ENCODE peak calls at places on chromosome 12, in four cellular contexts. One of them, this sample, is unnamed.

GRCh38 chr12:62335057-62335456 is 74.9 kb downstream of the USP15 start:
- DNase-seq in GM12878: no peak
- DNase-seq in K562: no peak
- DNase-seq in SK-N-SH: no peak
- DNase-seq in this sample: no peak

GRCh38 chr12:98744692-98745091 is 99.6 kb downstream of the APAF1 start:
- DNase-seq in GM12878: no peak
- DNase-seq in K562: no peak
- DNase-seq in SK-N-SH: no peak
- DNase-seq in this sample: no peak

GRCh38 chr12:102876883-102877282 is 40.2 kb downstream of the PAH start:
- DNase-seq in GM12878: no peak
- DNase-seq in K562: no peak
- DNase-seq in SK-N-SH: no peak
- DNase-seq in this sample: no peak

GRCh38 chr12:72017054-72017651 is 78.5 kb downstream of the TPH2 start:
- DNase-seq in GM12878: peak; percentile 42
- DNase-seq in K562: peak; percentile 61
- DNase-seq in SK-N-SH: peak; percentile 54
- DNase-seq in this sample: peak; percentile 69

GRCh38 chr12:79546461-79547043 is 144.2 kb downstream of the PAWR start:
- DNase-seq in GM12878: no peak
- DNase-seq in K562: no peak
- DNase-seq in SK-N-SH: no peak
- DNase-seq in this sample: no peak

GRCh38 chr12:45730842-45731336 is 1.4 kb downstream of the ARID2 start:
- DNase-seq in GM12878: no peak
- DNase-seq in K562: no peak
- DNase-seq in SK-N-SH: no peak
- DNase-seq in this sample: no peak

GRCh38 chr12:65986047-65986446 is 144.5 kb downstream of the LLPH start:
- DNase-seq in GM12878: no peak
- DNase-seq in K562: no peak
- DNase-seq in SK-N-SH: no peak
- DNase-seq in this sample: no peak

GRCh38 chr12:12086331-12086730 is 15.6 kb downstream of the BCL2L14 start:
- DNase-seq in GM12878: no peak
- DNase-seq in K562: no peak
- DNase-seq in SK-N-SH: no peak
- DNase-seq in this sample: no peak

GRCh38 chr12:8985213-8985612 is 4.1 kb upstream of the KLRG1 start:
- DNase-seq in GM12878: no peak
- DNase-seq in K562: no peak
- DNase-seq in SK-N-SH: no peak
- DNase-seq in this sample: no peak

GRCh38 chr12:77925536-77926108 is 94.9 kb downstream of the NAV3 start:
- DNase-seq in GM12878: peak; percentile 45
- DNase-seq in K562: peak; percentile 9
- DNase-seq in SK-N-SH: peak; percentile 54
- DNase-seq in this sample: peak; percentile 72

GRCh38 chr12:13135336-13136178 is 32.1 kb upstream of the GSG1 start:
- DNase-seq in GM12878: no peak
- DNase-seq in K562: peak; percentile 9
- DNase-seq in SK-N-SH: no peak
- DNase-seq in this sample: peak; percentile 65

GRCh38 chr12:72632286-72632685 is 360.1 kb downstream of the TRHDE start:
- DNase-seq in GM12878: no peak
- DNase-seq in K562: no peak
- DNase-seq in SK-N-SH: no peak
- DNase-seq in this sample: no peak

GRCh38 chr12:71392521-71393145 is 47.0 kb upstream of the LGR5 start:
- DNase-seq in GM12878: peak; percentile 12
- DNase-seq in K562: peak; percentile 74
- DNase-seq in SK-N-SH: peak; percentile 67
- DNase-seq in this sample: no peak

GRCh38 chr12:69046920-69047319 is 113.9 kb upstream of the CPM start:
- DNase-seq in GM12878: no peak
- DNase-seq in K562: no peak
- DNase-seq in SK-N-SH: no peak
- DNase-seq in this sample: no peak

GRCh38 chr12:79766705-79767464 is 76.1 kb upstream of the PAWR start:
- DNase-seq in GM12878: no peak
- DNase-seq in K562: no peak
- DNase-seq in SK-N-SH: no peak
- DNase-seq in this sample: no peak

GRCh38 chr12:53866727-53867126 is 71.9 kb upstream of the HOXC13 start:
- DNase-seq in GM12878: no peak
- DNase-seq in K562: no peak
- DNase-seq in SK-N-SH: no peak
- DNase-seq in this sample: no peak

GRCh38 chr12:94588271-94588785 is 62.0 kb downstream of the TMCC3 start:
- DNase-seq in GM12878: no peak
- DNase-seq in K562: no peak
- DNase-seq in SK-N-SH: no peak
- DNase-seq in this sample: no peak

GRCh38 chr12:59239993-59240392 is 319.7 kb upstream of the LRIG3 start:
- DNase-seq in GM12878: no peak
- DNase-seq in K562: no peak
- DNase-seq in SK-N-SH: no peak
- DNase-seq in this sample: no peak

GRCh38 chr12:87491598-87491997 is 537.6 kb downstream of the C12orf50 start:
- DNase-seq in GM12878: no peak
- DNase-seq in K562: no peak
- DNase-seq in SK-N-SH: no peak
- DNase-seq in this sample: no peak

GRCh38 chr12:71440393-71441349 is 1.1 kb downstream of the LGR5 start:
- DNase-seq in GM12878: no peak
- DNase-seq in K562: no peak
- DNase-seq in SK-N-SH: peak; percentile 62
- DNase-seq in this sample: peak; percentile 62

GRCh38 chr12:47817272-47818006 is 2.3 kb downstream of the HDAC7 start:
- DNase-seq in GM12878: no peak
- DNase-seq in K562: no peak
- DNase-seq in SK-N-SH: no peak
- DNase-seq in this sample: no peak
- TF ChIP-seq CTCF in GM12878: peak; percentile 28
- TF ChIP-seq CTCF in K562: peak; percentile 20
- TF ChIP-seq CTCF in SK-N-SH: peak; percentile 30
- TF ChIP-seq CTCF in this sample: no peak

GRCh38 chr12:130127527-130127908 is 34.7 kb upstream of the FZD10 start:
- DNase-seq in GM12878: no peak
- DNase-seq in K562: peak; percentile 40
- DNase-seq in SK-N-SH: peak; percentile 48
- DNase-seq in this sample: no peak

GRCh38 chr12:130131025-130131424 is 31.2 kb upstream of the FZD10 start:
- DNase-seq in GM12878: no peak
- DNase-seq in K562: no peak
- DNase-seq in SK-N-SH: no peak
- DNase-seq in this sample: no peak

GRCh38 chr12:130126023-130126432 is 36.2 kb upstream of the FZD10 start:
- DNase-seq in GM12878: no peak
- DNase-seq in K562: no peak
- DNase-seq in SK-N-SH: no peak
- DNase-seq in this sample: no peak

GRCh38 chr12:130128764-130129735 is 33.2 kb upstream of the FZD10 start:
- DNase-seq in GM12878: no peak
- DNase-seq in K562: no peak
- DNase-seq in SK-N-SH: no peak
- DNase-seq in this sample: no peak

GRCh38 chr12:130127909-130128763 is 34.1 kb upstream of the FZD10 start:
- DNase-seq in GM12878: no peak
- DNase-seq in K562: no peak
- DNase-seq in SK-N-SH: no peak
- DNase-seq in this sample: no peak
- TF ChIP-seq POLR2AphosphoS5 in GM12878: no peak
- TF ChIP-seq POLR2AphosphoS5 in K562: no peak
- TF ChIP-seq POLR2AphosphoS5 in SK-N-SH: no peak
- TF ChIP-seq POLR2AphosphoS5 in this sample: no peak

GRCh38 chr12:33609910-33610309 is 170.3 kb upstream of the SYT10 start:
- DNase-seq in GM12878: no peak
- DNase-seq in K562: no peak
- DNase-seq in SK-N-SH: no peak
- DNase-seq in this sample: no peak

GRCh38 chr12:33605776-33606175 is 166.2 kb upstream of the SYT10 start:
- DNase-seq in GM12878: no peak
- DNase-seq in K562: peak; percentile 30
- DNase-seq in SK-N-SH: peak; percentile 2
- DNase-seq in this sample: no peak
- TF ChIP-seq CTCF in GM12878: no peak
- TF ChIP-seq CTCF in K562: peak; percentile 29
- TF ChIP-seq CTCF in SK-N-SH: peak; percentile 57
- TF ChIP-seq CTCF in this sample: no peak

GRCh38 chr12:101018540-101018939 is 191.5 kb downstream of the SLC5A8 start:
- DNase-seq in GM12878: no peak
- DNase-seq in K562: no peak
- DNase-seq in SK-N-SH: no peak
- DNase-seq in this sample: no peak

GRCh38 chr12:101021442-101021841 is 188.6 kb downstream of the SLC5A8 start:
- DNase-seq in GM12878: no peak
- DNase-seq in K562: no peak
- DNase-seq in SK-N-SH: no peak
- DNase-seq in this sample: no peak

GRCh38 chr12:101019667-101020066 is 190.4 kb downstream of the SLC5A8 start:
- DNase-seq in GM12878: no peak
- DNase-seq in K562: no peak
- DNase-seq in SK-N-SH: no peak
- DNase-seq in this sample: no peak

GRCh38 chr12:101019193-101019592 is 190.8 kb downstream of the SLC5A8 start:
- DNase-seq in GM12878: no peak
- DNase-seq in K562: no peak
- DNase-seq in SK-N-SH: no peak
- DNase-seq in this sample: no peak

DNA sequence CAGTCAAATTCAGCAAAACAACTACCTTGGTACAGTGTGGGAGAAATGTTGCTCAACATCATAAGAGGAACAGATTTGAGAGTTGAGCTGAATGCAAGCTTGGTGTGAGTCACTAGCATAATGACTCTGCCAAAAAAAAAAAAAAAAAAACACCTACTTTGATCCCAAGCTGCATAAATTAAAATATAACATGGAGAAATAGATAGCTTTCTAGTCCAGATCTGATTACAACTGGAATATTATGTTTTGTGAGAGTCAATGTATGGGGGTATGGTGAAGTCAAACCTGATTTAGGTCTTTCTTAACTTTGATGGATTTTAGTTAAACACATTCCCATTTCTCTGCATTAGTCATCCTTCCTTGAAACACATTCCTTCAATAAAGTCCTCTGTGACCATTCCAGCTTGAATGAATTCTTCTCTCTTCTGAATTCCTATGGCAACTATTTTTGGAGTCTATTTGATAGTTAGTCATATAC is 188.1 kb downstream of the SLC5A8 start:
- DNase-seq in GM12878: no peak
- DNase-seq in K562: no peak
- DNase-seq in SK-N-SH: no peak
- DNase-seq in this sample: no peak
- TF ChIP-seq POLR2AphosphoS5 in GM12878: no peak
- TF ChIP-seq POLR2AphosphoS5 in K562: no peak
- TF ChIP-seq POLR2AphosphoS5 in SK-N-SH: peak; percentile 74
- TF ChIP-seq POLR2AphosphoS5 in this sample: no peak

DNA sequence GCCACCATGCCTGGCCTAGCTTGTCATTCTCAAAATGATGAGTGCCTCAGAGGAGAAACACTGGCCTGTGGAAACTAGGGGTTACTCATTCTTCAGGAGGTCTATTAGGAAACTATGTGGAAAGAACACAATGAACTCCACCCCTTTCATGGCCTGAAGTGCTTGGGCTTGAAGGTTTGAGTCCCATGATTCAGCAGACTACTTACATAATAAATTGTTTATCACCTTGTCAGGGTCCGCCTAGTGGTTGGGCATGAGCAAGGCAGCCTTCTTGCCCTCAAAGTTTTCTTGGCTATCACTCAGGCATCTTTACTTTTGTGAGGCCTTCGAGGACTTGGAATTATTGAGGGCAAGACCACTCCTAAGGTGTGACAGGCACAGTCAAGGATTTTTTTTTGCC is 251.2 kb downstream of the ACSS3 start:
- DNase-seq in GM12878: no peak
- DNase-seq in K562: no peak
- DNase-seq in SK-N-SH: no peak
- DNase-seq in this sample: no peak
- TF ChIP-seq CTCF in GM12878: peak; percentile 39
- TF ChIP-seq CTCF in K562: no peak
- TF ChIP-seq CTCF in SK-N-SH: peak; percentile 53
- TF ChIP-seq CTCF in this sample: no peak

GRCh38 chr12:20369164-20370000 is 1.0 kb downstream of the PDE3A start:
- DNase-seq in GM12878: no peak
- DNase-seq in K562: no peak
- DNase-seq in SK-N-SH: peak; percentile 74
- DNase-seq in this sample: peak; percentile 27
- TF ChIP-seq POLR2AphosphoS5 in GM12878: no peak
- TF ChIP-seq POLR2AphosphoS5 in K562: no peak
- TF ChIP-seq POLR2AphosphoS5 in SK-N-SH: no peak
- TF ChIP-seq POLR2AphosphoS5 in this sample: peak; percentile 60

GRCh38 chr12:118512669-118513068 is 136.3 kb downstream of the SUDS3 start:
- DNase-seq in GM12878: no peak
- DNase-seq in K562: no peak
- DNase-seq in SK-N-SH: no peak
- DNase-seq in this sample: no peak
- TF ChIP-seq CTCF in GM12878: no peak
- TF ChIP-seq CTCF in K562: no peak
- TF ChIP-seq CTCF in SK-N-SH: no peak
- TF ChIP-seq CTCF in this sample: no peak